ENCODE peak calls at places on chromosomes 12 and 14, in six cellular contexts. One of them, this sample, is unnamed.

GRCh38 chr12:91343010-91343409 is 160.4 kb upstream of the DCN start:
- DNase-seq in type B pancreatic cell: no peak
- DNase-seq in PC-3: no peak
- DNase-seq in B cell: no peak
- DNase-seq in WERI-Rb-1: no peak
- DNase-seq in psoas muscle: no peak
- DNase-seq in this sample: no peak

GRCh38 chr12:77120695-77121094 is 55.3 kb upstream of the E2F7 start:
- DNase-seq in type B pancreatic cell: no peak
- DNase-seq in PC-3: peak
- DNase-seq in B cell: no peak
- DNase-seq in WERI-Rb-1: no peak
- DNase-seq in psoas muscle: no peak
- DNase-seq in this sample: no peak

GRCh38 chr12:48934312-48934706 is 9.0 kb upstream of the FKBP11 start:
- DNase-seq in type B pancreatic cell: no peak
- DNase-seq in PC-3: peak
- DNase-seq in B cell: no peak
- DNase-seq in WERI-Rb-1: no peak
- DNase-seq in psoas muscle: no peak
- DNase-seq in this sample: no peak

GRCh38 chr14:92531151-92531873 is 17.7 kb downstream of the RIN3 start:
- DNase-seq in type B pancreatic cell: no peak
- DNase-seq in PC-3: no peak
- DNase-seq in B cell: peak
- DNase-seq in WERI-Rb-1: no peak
- DNase-seq in psoas muscle: peak
- DNase-seq in this sample: no peak

GRCh38 chr12:124457287-124458219 is 109.9 kb downstream of the NCOR2 start:
- DNase-seq in type B pancreatic cell: peak
- DNase-seq in PC-3: no peak
- DNase-seq in B cell: peak
- DNase-seq in WERI-Rb-1: no peak
- DNase-seq in psoas muscle: peak
- DNase-seq in this sample: peak

GRCh38 chr14:99596071-99596627 is 7.9 kb downstream of the CCDC85C start:
- DNase-seq in type B pancreatic cell: no peak
- DNase-seq in PC-3: peak
- DNase-seq in B cell: no peak
- DNase-seq in WERI-Rb-1: no peak
- DNase-seq in psoas muscle: no peak
- DNase-seq in this sample: no peak

GRCh38 chr14:99260652-99261551 is 11.1 kb downstream of the BCL11B start:
- DNase-seq in type B pancreatic cell: no peak
- DNase-seq in PC-3: no peak
- DNase-seq in B cell: no peak
- DNase-seq in WERI-Rb-1: no peak
- DNase-seq in psoas muscle: no peak
- DNase-seq in this sample: no peak

GRCh38 chr14:76834296-76834695 is 8.1 kb downstream of the LRRC74A start:
- DNase-seq in type B pancreatic cell: no peak
- DNase-seq in PC-3: no peak
- DNase-seq in B cell: no peak
- DNase-seq in WERI-Rb-1: peak
- DNase-seq in psoas muscle: no peak
- DNase-seq in this sample: no peak

GRCh38 chr12:29249930-29250329 is 100.9 kb downstream of the FAR2 start:
- DNase-seq in type B pancreatic cell: no peak
- DNase-seq in PC-3: no peak
- DNase-seq in B cell: no peak
- DNase-seq in WERI-Rb-1: no peak
- DNase-seq in psoas muscle: no peak
- DNase-seq in this sample: no peak

GRCh38 chr14:73833530-73834257 is 17.9 kb upstream of the PTGR2 start:
- DNase-seq in type B pancreatic cell: no peak
- DNase-seq in PC-3: no peak
- DNase-seq in B cell: no peak
- DNase-seq in WERI-Rb-1: no peak
- DNase-seq in psoas muscle: no peak
- DNase-seq in this sample: no peak

GRCh38 chr14:35365130-35366047 is 39.2 kb downstream of the NFKBIA start:
- DNase-seq in type B pancreatic cell: no peak
- DNase-seq in PC-3: peak
- DNase-seq in B cell: no peak
- DNase-seq in WERI-Rb-1: no peak
- DNase-seq in psoas muscle: peak
- DNase-seq in this sample: peak

GRCh38 chr12:131903270-131904255 is 9.1 kb downstream of the ULK1 start:
- DNase-seq in type B pancreatic cell: no peak
- DNase-seq in PC-3: no peak
- DNase-seq in B cell: peak
- DNase-seq in WERI-Rb-1: no peak
- DNase-seq in psoas muscle: peak
- DNase-seq in this sample: no peak

GRCh38 chr12:132560831-132561783 is 49.3 kb downstream of the LRCOL1 start:
- DNase-seq in type B pancreatic cell: peak
- DNase-seq in PC-3: peak
- DNase-seq in B cell: peak
- DNase-seq in WERI-Rb-1: peak
- DNase-seq in psoas muscle: no peak
- DNase-seq in this sample: no peak

GRCh38 chr12:98893601-98894411 is 248.7 kb downstream of the APAF1 start:
- DNase-seq in type B pancreatic cell: no peak
- DNase-seq in PC-3: no peak
- DNase-seq in B cell: no peak
- DNase-seq in WERI-Rb-1: no peak
- DNase-seq in psoas muscle: no peak
- DNase-seq in this sample: no peak

GRCh38 chr12:130715996-130716917 is at the start of gene RIMBP2:
- DNase-seq in type B pancreatic cell: peak
- DNase-seq in PC-3: no peak
- DNase-seq in B cell: no peak
- DNase-seq in WERI-Rb-1: peak
- DNase-seq in psoas muscle: no peak
- DNase-seq in this sample: no peak

GRCh38 chr12:26121841-26122680 is 2.8 kb downstream of the BHLHE41 start:
- DNase-seq in type B pancreatic cell: no peak
- DNase-seq in PC-3: peak
- DNase-seq in B cell: peak
- DNase-seq in WERI-Rb-1: peak
- DNase-seq in psoas muscle: peak
- DNase-seq in this sample: no peak

GRCh38 chr12:22588817-22589216 is 36.2 kb upstream of the ETNK1 start:
- DNase-seq in type B pancreatic cell: no peak
- DNase-seq in PC-3: no peak
- DNase-seq in B cell: no peak
- DNase-seq in WERI-Rb-1: no peak
- DNase-seq in psoas muscle: no peak
- DNase-seq in this sample: no peak

GRCh38 chr14:61472801-61473376 is 151.5 kb downstream of the PRKCH start:
- DNase-seq in type B pancreatic cell: no peak
- DNase-seq in PC-3: no peak
- DNase-seq in B cell: no peak
- DNase-seq in WERI-Rb-1: no peak
- DNase-seq in psoas muscle: no peak
- DNase-seq in this sample: no peak

GRCh38 chr14:23439107-23439835 is 3.8 kb upstream of the MYH7 start:
- DNase-seq in type B pancreatic cell: peak
- DNase-seq in PC-3: no peak
- DNase-seq in B cell: no peak
- DNase-seq in WERI-Rb-1: no peak
- DNase-seq in psoas muscle: no peak
- DNase-seq in this sample: no peak

GRCh38 chr14:23436327-23437141 is 1.1 kb upstream of the MYH7 start:
- DNase-seq in type B pancreatic cell: peak
- DNase-seq in PC-3: no peak
- DNase-seq in B cell: no peak
- DNase-seq in WERI-Rb-1: peak
- DNase-seq in psoas muscle: no peak
- DNase-seq in this sample: no peak

GRCh38 chr14:23437142-23438129 is 2.0 kb upstream of the MYH7 start:
- DNase-seq in type B pancreatic cell: peak
- DNase-seq in PC-3: no peak
- DNase-seq in B cell: no peak
- DNase-seq in WERI-Rb-1: peak
- DNase-seq in psoas muscle: no peak
- DNase-seq in this sample: no peak

GRCh38 chr14:23435540-23436326 is at the start of gene MYH7:
- DNase-seq in type B pancreatic cell: peak
- DNase-seq in PC-3: no peak
- DNase-seq in B cell: no peak
- DNase-seq in WERI-Rb-1: peak
- DNase-seq in psoas muscle: no peak
- DNase-seq in this sample: no peak

GRCh38 chr14:23438130-23438893 is 2.9 kb upstream of the MYH7 start:
- DNase-seq in type B pancreatic cell: peak
- DNase-seq in PC-3: no peak
- DNase-seq in B cell: no peak
- DNase-seq in WERI-Rb-1: peak
- DNase-seq in psoas muscle: peak
- DNase-seq in this sample: no peak
- TF ChIP-seq CTCF in type B pancreatic cell: no peak
- TF ChIP-seq CTCF in PC-3: no peak
- TF ChIP-seq CTCF in B cell: no peak
- TF ChIP-seq CTCF in WERI-Rb-1: no peak
- TF ChIP-seq CTCF in psoas muscle: no peak
- TF ChIP-seq CTCF in this sample: no peak

DNA sequence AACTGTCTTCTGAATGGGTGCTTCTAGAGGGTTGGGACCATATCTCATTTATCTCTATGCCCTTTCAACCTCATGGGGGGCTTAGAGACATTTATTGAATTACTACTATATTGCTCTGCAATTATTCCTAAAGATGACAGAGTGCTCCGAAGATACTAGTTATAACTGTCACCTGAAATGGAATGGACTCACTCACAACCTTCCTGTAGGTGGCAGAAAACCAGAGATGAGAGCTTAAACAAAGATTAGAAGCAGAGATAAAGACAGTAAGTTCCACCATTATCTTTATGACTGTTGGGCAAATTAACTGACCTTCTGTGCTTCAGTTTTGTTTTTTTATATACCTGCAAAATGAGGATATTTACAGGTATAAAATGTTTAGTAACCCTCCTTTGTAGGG is 31.5 kb upstream of the GTF2A1 start:
- DNase-seq in type B pancreatic cell: no peak
- DNase-seq in PC-3: peak
- DNase-seq in B cell: no peak
- DNase-seq in WERI-Rb-1: no peak
- DNase-seq in psoas muscle: no peak
- DNase-seq in this sample: no peak
- TF ChIP-seq CTCF in type B pancreatic cell: peak
- TF ChIP-seq CTCF in PC-3: peak
- TF ChIP-seq CTCF in B cell: no peak
- TF ChIP-seq CTCF in WERI-Rb-1: no peak
- TF ChIP-seq CTCF in psoas muscle: no peak
- TF ChIP-seq CTCF in this sample: no peak

GRCh38 chr14:97251423-97252155 is 454.4 kb downstream of the VRK1 start:
- DNase-seq in type B pancreatic cell: no peak
- DNase-seq in PC-3: peak
- DNase-seq in B cell: no peak
- DNase-seq in WERI-Rb-1: peak
- DNase-seq in psoas muscle: no peak
- DNase-seq in this sample: no peak
- TF ChIP-seq CTCF in type B pancreatic cell: no peak
- TF ChIP-seq CTCF in PC-3: peak
- TF ChIP-seq CTCF in B cell: no peak
- TF ChIP-seq CTCF in WERI-Rb-1: peak
- TF ChIP-seq CTCF in psoas muscle: no peak
- TF ChIP-seq CTCF in this sample: no peak

GRCh38 chr14:101632520-101632919 is 71.2 kb downstream of the DIO3 start:
- DNase-seq in type B pancreatic cell: no peak
- DNase-seq in PC-3: no peak
- DNase-seq in B cell: no peak
- DNase-seq in WERI-Rb-1: no peak
- DNase-seq in psoas muscle: no peak
- DNase-seq in this sample: no peak

GRCh38 chr14:101633276-101633675 is 72.0 kb downstream of the DIO3 start:
- DNase-seq in type B pancreatic cell: no peak
- DNase-seq in PC-3: no peak
- DNase-seq in B cell: no peak
- DNase-seq in WERI-Rb-1: no peak
- DNase-seq in psoas muscle: no peak
- DNase-seq in this sample: no peak

GRCh38 chr14:101635238-101636080 is 74.2 kb downstream of the DIO3 start:
- DNase-seq in type B pancreatic cell: no peak
- DNase-seq in PC-3: no peak
- DNase-seq in B cell: no peak
- DNase-seq in WERI-Rb-1: no peak
- DNase-seq in psoas muscle: no peak
- DNase-seq in this sample: no peak

GRCh38 chr14:101636081-101636560 is 74.8 kb downstream of the DIO3 start:
- DNase-seq in type B pancreatic cell: no peak
- DNase-seq in PC-3: no peak
- DNase-seq in B cell: no peak
- DNase-seq in WERI-Rb-1: no peak
- DNase-seq in psoas muscle: no peak
- DNase-seq in this sample: no peak

GRCh38 chr14:101634453-101635237 is 73.3 kb downstream of the DIO3 start:
- DNase-seq in type B pancreatic cell: no peak
- DNase-seq in PC-3: no peak
- DNase-seq in B cell: no peak
- DNase-seq in WERI-Rb-1: no peak
- DNase-seq in psoas muscle: no peak
- DNase-seq in this sample: no peak
- TF ChIP-seq CTCF in type B pancreatic cell: no peak
- TF ChIP-seq CTCF in PC-3: no peak
- TF ChIP-seq CTCF in B cell: no peak
- TF ChIP-seq CTCF in WERI-Rb-1: no peak
- TF ChIP-seq CTCF in psoas muscle: no peak
- TF ChIP-seq CTCF in this sample: no peak

DNA sequence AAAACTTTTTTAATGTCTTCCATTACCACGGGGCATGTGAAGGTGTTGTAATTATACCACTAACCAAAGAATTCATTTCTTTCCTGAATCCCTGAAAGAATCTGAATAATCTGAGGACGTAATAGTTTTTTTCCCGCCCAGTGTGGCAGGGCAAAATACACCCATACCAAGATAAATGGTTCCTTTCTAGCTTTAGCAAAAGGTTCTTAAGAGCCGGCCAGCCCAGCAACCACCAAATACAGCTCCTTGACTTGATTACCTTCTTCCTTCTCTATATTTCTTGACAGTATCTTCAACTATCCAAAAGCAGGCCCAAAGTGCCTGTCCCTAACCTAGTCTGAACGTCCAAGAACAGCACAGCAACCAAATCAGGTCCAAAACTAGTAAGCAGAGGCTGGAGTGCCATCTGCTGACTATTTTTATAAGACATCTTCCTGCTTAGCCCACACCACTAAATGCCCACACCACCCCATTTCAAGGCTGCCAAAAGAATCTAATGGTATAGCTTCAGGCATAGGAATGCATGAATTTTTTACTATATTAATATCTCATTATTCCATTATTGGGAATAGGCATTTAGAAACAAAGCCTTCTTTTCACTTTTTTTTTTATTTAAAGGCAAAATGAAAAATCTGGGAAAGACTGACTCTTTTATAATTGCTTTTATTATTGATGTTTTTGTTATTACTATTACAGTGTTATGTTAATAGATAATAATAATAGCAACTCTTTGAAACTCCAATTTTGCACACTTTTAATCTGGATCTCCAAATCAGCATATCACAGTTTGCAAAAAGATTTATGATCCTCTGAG is 524.4 kb downstream of the MED13L start:
- DNase-seq in type B pancreatic cell: no peak
- DNase-seq in PC-3: peak
- DNase-seq in B cell: peak
- DNase-seq in WERI-Rb-1: peak
- DNase-seq in psoas muscle: no peak
- DNase-seq in this sample: no peak
- TF ChIP-seq CTCF in type B pancreatic cell: peak
- TF ChIP-seq CTCF in PC-3: peak
- TF ChIP-seq CTCF in B cell: peak
- TF ChIP-seq CTCF in WERI-Rb-1: peak
- TF ChIP-seq CTCF in psoas muscle: peak
- TF ChIP-seq CTCF in this sample: no peak

This sample was measured in omental fat pad.